ENCODE peak calls at places on chromosomes 5 and 9, in eight cellular contexts. B is IMR-90, L is fibroblast of pulmonary artery, K is Calu3, X is cardiac fibroblast, C is Caco-2, T is lower leg skin, I is tibial artery. D is an unnamed sample.
A peak's percentile ranks its signal among the peaks of the same experiment; 100 is the strongest.

GRCh38 chr9:31119882-31120481 is 1264.5 kb upstream of the ACO1 start:
- DNase-seq in L (peak; percentile 72), C (peak; percentile 40), K (peak; percentile 11), B (no peak), I (no peak), T (no peak), X (peak; percentile 39), D (no peak)

GRCh38 chr5:15571618-15572017 is 71.6 kb downstream of the FBXL7 start:
- DNase-seq in K (no peak), B (no peak), I (no peak), L (no peak), T (no peak), X (no peak), C (no peak), D (no peak)

GRCh38 chr9:115413766-115414382 is 295.9 kb upstream of the TNC start:
- DNase-seq in I (no peak), K (no peak), B (no peak), L (no peak), C (no peak), T (no peak), X (no peak), D (no peak)

GRCh38 chr5:125654392-125654791 is 768.8 kb upstream of the GRAMD2B start:
- DNase-seq in I (no peak), B (no peak), K (no peak), X (no peak), T (no peak), L (no peak), C (no peak), D (no peak)

GRCh38 chr5:68214472-68215207 is 916 bp upstream of the PIK3R1 start:
- DNase-seq in T (no peak), K (no peak), X (peak; percentile 26), I (no peak), C (no peak), L (no peak), B (no peak), D (no peak)

GRCh38 chr5:143561248-143561647 is 157.8 kb upstream of the NR3C1 start:
- DNase-seq in X (no peak), B (no peak), I (no peak), T (no peak), C (peak; percentile 32), L (no peak), K (no peak), D (no peak)

GRCh38 chr9:38243993-38244392 is 148.5 kb upstream of the ALDH1B1 start:
- DNase-seq in C (no peak), K (no peak), L (no peak), B (no peak), I (no peak), X (no peak), T (peak; percentile 21), D (no peak)

GRCh38 chr5:142507528-142507927 is 178.4 kb downstream of the FGF1 start:
- DNase-seq in K (peak; percentile 71), X (peak; percentile 38), C (peak; percentile 8), L (no peak), B (no peak), T (no peak), I (no peak), D (no peak)

GRCh38 chr9:130936285-130937117 is 2.5 kb downstream of the FIBCD1 start:
- DNase-seq in L (peak; percentile 60), T (no peak), X (peak; percentile 85), B (peak; percentile 75), K (peak; percentile 31), C (no peak), I (peak; percentile 81), D (peak; percentile 24)

GRCh38 chr5:56475689-56476486 is 242.8 kb upstream of the ANKRD55 start:
- DNase-seq in X (peak; percentile 6), I (no peak), T (no peak), L (peak; percentile 33), B (peak; percentile 50), K (no peak), C (no peak), D (no peak)

GRCh38 chr9:38359297-38359653 is 33.2 kb upstream of the ALDH1B1 start:
- DNase-seq in L (no peak), K (no peak), I (no peak), T (peak; percentile 40), X (no peak), C (no peak), B (no peak), D (no peak)

GRCh38 chr5:171306785-171307591 is 2.1 kb upstream of the TLX3 start:
- DNase-seq in I (peak; percentile 34), B (no peak), K (no peak), X (no peak), T (peak; percentile 77), L (no peak), C (no peak), D (no peak)

GRCh38 chr9:15696979-15697378 is 144.1 kb downstream of the CCDC171 start:
- DNase-seq in L (no peak), K (no peak), B (peak; percentile 36), I (no peak), T (no peak), C (no peak), X (no peak), D (peak; percentile 29)

GRCh38 chr9:27407966-27408365 is 111.0 kb upstream of the EQTN start:
- DNase-seq in X (peak; percentile 64), L (peak; percentile 48), T (no peak), I (no peak), B (peak; percentile 22), C (no peak), K (no peak), D (peak; percentile 13)

GRCh38 chr5:4246447-4246846 is 650.8 kb downstream of the IRX1 start:
- DNase-seq in I (no peak), K (no peak), T (no peak), L (no peak), B (no peak), C (no peak), X (no peak), D (no peak)

GRCh38 chr5:175826980-175827379 is 44.4 kb upstream of the CPLX2 start:
- DNase-seq in I (no peak), C (no peak), X (no peak), K (no peak), L (no peak), B (no peak), T (no peak), D (no peak)

GRCh38 chr5:59709833-59710232 is 183.7 kb downstream of the PDE4D start:
- DNase-seq in C (no peak), K (peak; percentile 10), I (no peak), L (peak; percentile 84), X (peak; percentile 82), T (no peak), B (peak; percentile 72), D (peak; percentile 77)

GRCh38 chr5:172064766-172065165 is 58.3 kb upstream of the FBXW11 start:
- DNase-seq in K (no peak), X (no peak), B (no peak), L (no peak), I (no peak), T (peak; percentile 59), C (no peak), D (no peak)

GRCh38 chr9:76365028-76365427 is 29.2 kb downstream of the RFK start:
- DNase-seq in T (no peak), L (peak; percentile 58), X (peak; percentile 68), C (peak; percentile 45), I (no peak), K (peak; percentile 23), B (peak; percentile 38), D (peak; percentile 43)

GRCh38 chr5:137372386-137373160 is 126.6 kb downstream of the SPOCK1 start:
- DNase-seq in X (peak; percentile 31), B (peak; percentile 7), T (peak; percentile 31), I (no peak), K (no peak), C (no peak), L (peak; percentile 15), D (peak; percentile 65)

GRCh38 chr5:155004138-155004744 is 9.3 kb upstream of the KIF4B start:
- DNase-seq in C (peak; percentile 39), B (no peak), X (peak; percentile 45), I (no peak), K (peak; percentile 76), T (no peak), L (peak; percentile 42), D (no peak)

GRCh38 chr9:13213337-13213736 is 66.2 kb downstream of the MPDZ start:
- DNase-seq in T (no peak), K (no peak), I (no peak), X (peak; percentile 57), L (peak; percentile 67), C (no peak), B (peak; percentile 47), D (peak; percentile 21)
- TF ChIP-seq CTCF in T (no peak), K (no peak), I (peak; percentile 51), X (peak; percentile 6), L (peak; percentile 39), C (no peak), B (peak; percentile 52), D (peak; percentile 79)

GRCh38 chr9:110340306-110340705 is 2.6 kb upstream of the TXNDC8 start:
- DNase-seq in X (peak; percentile 51), L (peak; percentile 49), K (peak; percentile 2), I (no peak), T (no peak), C (peak; percentile 32), B (no peak), D (peak; percentile 9)
- TF ChIP-seq CTCF in X (peak; percentile 62), L (peak; percentile 62), K (no peak), I (no peak), T (no peak), C (peak; percentile 56), B (peak; percentile 42), D (peak; percentile 72)

GRCh38 chr5:90294604-90295003 is 115.0 kb downstream of the CETN3 start:
- DNase-seq in T (no peak), X (peak; percentile 4), C (peak; percentile 36), B (no peak), L (no peak), K (peak; percentile 2), I (no peak), D (no peak)
- TF ChIP-seq CTCF in T (no peak), X (peak; percentile 6), C (peak; percentile 44), B (no peak), L (no peak), K (no peak), I (no peak), D (no peak)

GRCh38 chr9:111720170-111720569 is 58.8 kb downstream of the GNG10 start:
- DNase-seq in K (no peak), X (no peak), B (peak; percentile 7), L (peak; percentile 29), I (no peak), C (no peak), T (no peak), D (no peak)
- TF ChIP-seq CTCF in K (no peak), X (no peak), B (peak; percentile 17), L (peak; percentile 11), I (no peak), C (no peak), T (no peak), D (peak; percentile 43)

GRCh38 chr5:139293199-139293503 is 389 bp upstream of the MATR3 start:
- DNase-seq in X (no peak), K (no peak), C (no peak), T (no peak), I (no peak), L (no peak), B (no peak), D (no peak)
- TF ChIP-seq CTCF in X (no peak), K (no peak), C (no peak), T (no peak), I (no peak), L (no peak), B (no peak), D (no peak)

GRCh38 chr5:123035320-123035949 is 1.1 kb downstream of the PPIC start:
- DNase-seq in I (peak; percentile 85), X (peak; percentile 49), B (peak; percentile 27), T (no peak), K (peak; percentile 72), L (peak; percentile 29), C (peak; percentile 60), D (peak; percentile 39)
- TF ChIP-seq CTCF in I (no peak), X (no peak), B (no peak), T (no peak), K (no peak), L (no peak), C (peak; percentile 9), D (no peak)

D was measured in HFFc6.